ENCODE peak calls at places on chromosome 16, in eight cellular contexts. One of them, this sample, is unnamed. For H3K36me3 and H3K4me1, the result is how much of the 10 kb centered on the place peaks cover.

GRCh38 chr16:56726926-56727325 is 3.0 kb upstream of the NUP93 start:
- DNase-seq in HCT116: no peak
- DNase-seq in K562: no peak
- DNase-seq in endothelial cell of umbilical vein: no peak
- DNase-seq in hepatocyte: no peak
- DNase-seq in GM23338: no peak
- DNase-seq in astrocyte: no peak
- DNase-seq in neural progenitor cell: no peak
- DNase-seq in this sample: no peak

GRCh38 chr16:71883193-71883848 is 661 bp downstream of the ZNF821 start:
- DNase-seq in HCT116: no peak
- DNase-seq in K562: peak
- DNase-seq in endothelial cell of umbilical vein: peak
- DNase-seq in hepatocyte: peak
- DNase-seq in GM23338: peak
- DNase-seq in astrocyte: no peak
- DNase-seq in neural progenitor cell: no peak
- DNase-seq in this sample: peak

GRCh38 chr16:47395733-47396503 is 64.9 kb downstream of the ITFG1 start:
- DNase-seq in HCT116: no peak
- DNase-seq in K562: no peak
- DNase-seq in endothelial cell of umbilical vein: no peak
- DNase-seq in hepatocyte: no peak
- DNase-seq in GM23338: no peak
- DNase-seq in astrocyte: no peak
- DNase-seq in neural progenitor cell: no peak
- DNase-seq in this sample: no peak

GRCh38 chr16:12318661-12319463 is 342.3 kb downstream of the SNX29 start:
- DNase-seq in HCT116: no peak
- DNase-seq in K562: no peak
- DNase-seq in endothelial cell of umbilical vein: no peak
- DNase-seq in hepatocyte: no peak
- DNase-seq in GM23338: no peak
- DNase-seq in astrocyte: no peak
- DNase-seq in neural progenitor cell: no peak
- DNase-seq in this sample: no peak

GRCh38 chr16:54027126-54027922 is 259.3 kb downstream of the IRX3 start:
- DNase-seq in HCT116: no peak
- DNase-seq in K562: no peak
- DNase-seq in endothelial cell of umbilical vein: peak
- DNase-seq in hepatocyte: no peak
- DNase-seq in GM23338: no peak
- DNase-seq in astrocyte: peak
- DNase-seq in neural progenitor cell: no peak
- DNase-seq in this sample: no peak

GRCh38 chr16:70151941-70152509 is 21.6 kb upstream of the CLEC18C start:
- DNase-seq in HCT116: no peak
- DNase-seq in K562: peak
- DNase-seq in endothelial cell of umbilical vein: no peak
- DNase-seq in hepatocyte: peak
- DNase-seq in GM23338: no peak
- DNase-seq in astrocyte: no peak
- DNase-seq in neural progenitor cell: no peak
- DNase-seq in this sample: no peak

GRCh38 chr16:61500851-61501250 is 535.4 kb downstream of the CDH8 start:
- DNase-seq in HCT116: no peak
- DNase-seq in K562: no peak
- DNase-seq in endothelial cell of umbilical vein: no peak
- DNase-seq in hepatocyte: no peak
- DNase-seq in GM23338: no peak
- DNase-seq in astrocyte: no peak
- DNase-seq in neural progenitor cell: no peak
- DNase-seq in this sample: no peak

GRCh38 chr16:74320707-74321106 is 24.1 kb downstream of the PSMD7 start:
- DNase-seq in HCT116: no peak
- DNase-seq in K562: no peak
- DNase-seq in endothelial cell of umbilical vein: no peak
- DNase-seq in hepatocyte: no peak
- DNase-seq in GM23338: no peak
- DNase-seq in astrocyte: no peak
- DNase-seq in neural progenitor cell: no peak
- DNase-seq in this sample: no peak

GRCh38 chr16:50021509-50021908 is 3.5 kb upstream of the CNEP1R1 start:
- DNase-seq in HCT116: no peak
- DNase-seq in K562: no peak
- DNase-seq in endothelial cell of umbilical vein: no peak
- DNase-seq in hepatocyte: peak
- DNase-seq in GM23338: peak
- DNase-seq in astrocyte: no peak
- DNase-seq in neural progenitor cell: peak
- DNase-seq in this sample: no peak

GRCh38 chr16:49706620-49707355 is 149.1 kb downstream of the ZNF423 start:
- DNase-seq in HCT116: no peak
- DNase-seq in K562: no peak
- DNase-seq in endothelial cell of umbilical vein: no peak
- DNase-seq in hepatocyte: no peak
- DNase-seq in GM23338: no peak
- DNase-seq in astrocyte: no peak
- DNase-seq in neural progenitor cell: no peak
- DNase-seq in this sample: no peak

GRCh38 chr16:71853413-71853812 is 7.6 kb downstream of the ATXN1L start:
- DNase-seq in HCT116: no peak
- DNase-seq in K562: no peak
- DNase-seq in endothelial cell of umbilical vein: no peak
- DNase-seq in hepatocyte: no peak
- DNase-seq in GM23338: no peak
- DNase-seq in astrocyte: no peak
- DNase-seq in neural progenitor cell: no peak
- DNase-seq in this sample: no peak

GRCh38 chr16:51816929-51817328 is 665.9 kb upstream of the SALL1 start:
- DNase-seq in HCT116: no peak
- DNase-seq in K562: no peak
- DNase-seq in endothelial cell of umbilical vein: no peak
- DNase-seq in hepatocyte: no peak
- DNase-seq in GM23338: no peak
- DNase-seq in astrocyte: peak
- DNase-seq in neural progenitor cell: no peak
- DNase-seq in this sample: no peak

GRCh38 chr16:50441758-50442157 is 73.0 kb upstream of the BRD7 start:
- DNase-seq in HCT116: no peak
- DNase-seq in K562: no peak
- DNase-seq in endothelial cell of umbilical vein: no peak
- DNase-seq in hepatocyte: no peak
- DNase-seq in GM23338: peak
- DNase-seq in astrocyte: no peak
- DNase-seq in neural progenitor cell: no peak
- DNase-seq in this sample: peak

GRCh38 chr16:51049678-51050378 is 101.2 kb downstream of the SALL1 start:
- DNase-seq in HCT116: no peak
- DNase-seq in K562: peak
- DNase-seq in endothelial cell of umbilical vein: no peak
- DNase-seq in hepatocyte: no peak
- DNase-seq in GM23338: peak
- DNase-seq in astrocyte: no peak
- DNase-seq in neural progenitor cell: no peak
- DNase-seq in this sample: no peak

GRCh38 chr16:68416057-68417046 is 32.0 kb downstream of the SMPD3 start:
- DNase-seq in HCT116: no peak
- DNase-seq in K562: no peak
- DNase-seq in endothelial cell of umbilical vein: no peak
- DNase-seq in hepatocyte: peak
- DNase-seq in GM23338: no peak
- DNase-seq in astrocyte: no peak
- DNase-seq in neural progenitor cell: no peak
- DNase-seq in this sample: peak

GRCh38 chr16:59259074-59259963 is 525.2 kb upstream of the GOT2 start:
- DNase-seq in HCT116: no peak
- DNase-seq in K562: no peak
- DNase-seq in endothelial cell of umbilical vein: no peak
- DNase-seq in hepatocyte: no peak
- DNase-seq in GM23338: no peak
- DNase-seq in astrocyte: peak
- DNase-seq in neural progenitor cell: no peak
- DNase-seq in this sample: peak

DNA sequence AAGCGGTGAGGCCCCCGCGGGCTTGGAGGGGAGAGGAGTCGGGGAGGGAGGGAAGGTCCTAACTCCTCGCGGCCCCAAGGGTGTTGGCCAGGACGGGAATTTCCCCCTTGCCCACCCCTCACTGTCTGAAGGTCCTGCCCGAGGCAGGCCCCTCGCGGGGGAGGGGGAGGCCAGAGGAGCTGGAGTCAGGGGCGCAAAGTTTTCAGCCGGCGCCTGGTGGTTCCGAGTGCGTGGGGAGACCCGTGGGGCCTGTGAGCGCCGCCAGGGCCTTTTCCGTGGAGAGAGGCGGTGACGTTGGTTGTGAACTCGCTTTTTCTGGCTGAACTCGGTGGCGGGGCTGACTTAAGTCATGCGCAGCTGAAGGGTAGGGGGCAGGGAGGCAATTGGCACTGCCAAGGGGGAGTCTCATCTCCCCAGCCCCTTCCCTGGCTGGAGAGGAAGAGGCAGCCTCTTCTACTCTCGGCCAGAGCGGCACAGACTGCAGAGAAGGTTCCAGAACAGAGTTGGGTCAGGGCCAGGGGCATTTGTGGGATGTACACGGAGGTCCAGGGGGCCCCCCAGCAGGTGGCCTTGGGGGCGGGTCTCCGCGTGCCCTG is 1.5 kb downstream of the CACNA1H start:
- DNase-seq in HCT116: no peak
- DNase-seq in K562: no peak
- DNase-seq in endothelial cell of umbilical vein: no peak
- DNase-seq in hepatocyte: peak
- DNase-seq in GM23338: peak
- DNase-seq in astrocyte: no peak
- DNase-seq in neural progenitor cell: peak
- DNase-seq in this sample: no peak
- TF ChIP-seq EZH2 in HCT116: no peak
- TF ChIP-seq EZH2 in K562: no peak
- TF ChIP-seq EZH2 in endothelial cell of umbilical vein: peak
- TF ChIP-seq EZH2 in hepatocyte: no peak
- TF ChIP-seq EZH2 in GM23338: no peak
- TF ChIP-seq EZH2 in astrocyte: peak
- TF ChIP-seq EZH2 in neural progenitor cell: no peak
- TF ChIP-seq EZH2 in this sample: no peak

DNA sequence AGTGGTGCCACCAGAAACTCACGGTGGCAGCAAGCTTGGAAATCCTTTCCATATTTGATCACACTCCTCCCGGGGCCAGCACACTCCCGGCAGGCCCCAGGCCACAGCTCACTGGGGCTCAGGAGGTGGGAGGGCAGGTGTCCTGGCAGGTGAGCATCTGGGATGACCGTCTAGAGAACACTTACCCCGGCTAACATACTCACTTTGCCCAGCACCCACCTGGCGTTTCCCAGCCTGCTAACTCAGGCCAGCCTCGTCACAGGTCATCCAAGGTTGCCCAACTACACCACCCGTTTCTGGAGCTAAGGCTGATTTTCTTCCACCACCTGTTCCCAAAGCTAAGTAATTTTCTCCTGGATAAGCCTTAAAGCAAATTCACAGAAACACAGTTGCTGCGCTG is 24.9 kb downstream of the FBXO31 start:
- DNase-seq in HCT116: no peak
- DNase-seq in K562: no peak
- DNase-seq in endothelial cell of umbilical vein: no peak
- DNase-seq in hepatocyte: no peak
- DNase-seq in GM23338: no peak
- DNase-seq in astrocyte: no peak
- DNase-seq in neural progenitor cell: no peak
- DNase-seq in this sample: no peak
- H3K36me3 ChIP-seq in HCT116: under half
- H3K36me3 ChIP-seq in K562: half or more
- H3K36me3 ChIP-seq in endothelial cell of umbilical vein: under half
- H3K36me3 ChIP-seq in hepatocyte: under half
- H3K36me3 ChIP-seq in GM23338: under half
- H3K36me3 ChIP-seq in astrocyte: under half
- H3K36me3 ChIP-seq in neural progenitor cell: under half
- H3K36me3 ChIP-seq in this sample: half or more

DNA sequence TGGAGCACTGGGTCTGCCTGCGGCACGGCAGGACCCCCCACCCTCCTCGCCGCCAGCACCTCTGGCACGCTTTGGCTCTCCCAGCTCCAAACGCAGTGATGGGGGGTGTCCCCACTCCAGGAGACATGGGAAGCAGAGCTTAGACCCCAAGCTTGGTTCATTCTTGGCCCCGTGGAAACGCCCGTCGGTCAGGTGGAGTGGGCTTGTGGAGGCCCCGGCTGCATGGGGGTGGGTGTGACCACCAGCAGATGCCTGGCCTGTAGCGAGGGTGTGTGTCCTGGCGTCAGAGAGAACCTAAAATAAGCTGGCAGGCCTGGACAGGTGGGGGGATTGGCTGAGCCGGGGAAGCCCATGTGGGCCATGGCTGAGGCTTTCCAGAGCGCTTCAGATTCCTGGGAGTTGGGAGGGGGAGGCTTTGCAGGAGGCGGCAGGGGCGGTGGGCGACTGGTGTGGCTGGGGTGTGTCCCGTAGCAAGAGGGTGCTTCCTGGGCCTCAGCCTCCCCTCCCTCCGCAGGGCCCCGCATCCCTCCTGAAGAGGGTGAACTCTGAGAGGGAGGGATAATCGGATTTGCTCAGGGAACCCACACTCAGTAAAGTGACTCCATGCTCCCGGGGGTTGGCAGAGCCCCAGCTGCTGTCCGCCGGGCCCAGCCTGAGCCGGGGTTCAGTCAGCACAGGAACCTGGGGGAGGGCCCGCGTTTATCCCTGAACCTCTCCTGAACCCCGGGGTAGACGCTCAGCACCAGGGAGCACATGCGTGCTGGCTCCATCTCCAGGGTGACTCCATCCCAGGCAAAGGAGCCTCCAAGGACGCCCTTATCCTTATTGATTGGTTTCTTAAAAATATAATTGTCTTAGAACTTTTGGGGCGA is 3.4 kb downstream of the CACNA1H start:
- DNase-seq in HCT116: no peak
- DNase-seq in K562: no peak
- DNase-seq in endothelial cell of umbilical vein: no peak
- DNase-seq in hepatocyte: no peak
- DNase-seq in GM23338: no peak
- DNase-seq in astrocyte: no peak
- DNase-seq in neural progenitor cell: no peak
- DNase-seq in this sample: no peak
- H3K4me1 ChIP-seq in HCT116: under half
- H3K4me1 ChIP-seq in K562: half or more
- H3K4me1 ChIP-seq in endothelial cell of umbilical vein: under half
- H3K4me1 ChIP-seq in hepatocyte: under half
- H3K4me1 ChIP-seq in GM23338: under half
- H3K4me1 ChIP-seq in astrocyte: under half
- H3K4me1 ChIP-seq in neural progenitor cell: under half
- H3K4me1 ChIP-seq in this sample: under half

DNA sequence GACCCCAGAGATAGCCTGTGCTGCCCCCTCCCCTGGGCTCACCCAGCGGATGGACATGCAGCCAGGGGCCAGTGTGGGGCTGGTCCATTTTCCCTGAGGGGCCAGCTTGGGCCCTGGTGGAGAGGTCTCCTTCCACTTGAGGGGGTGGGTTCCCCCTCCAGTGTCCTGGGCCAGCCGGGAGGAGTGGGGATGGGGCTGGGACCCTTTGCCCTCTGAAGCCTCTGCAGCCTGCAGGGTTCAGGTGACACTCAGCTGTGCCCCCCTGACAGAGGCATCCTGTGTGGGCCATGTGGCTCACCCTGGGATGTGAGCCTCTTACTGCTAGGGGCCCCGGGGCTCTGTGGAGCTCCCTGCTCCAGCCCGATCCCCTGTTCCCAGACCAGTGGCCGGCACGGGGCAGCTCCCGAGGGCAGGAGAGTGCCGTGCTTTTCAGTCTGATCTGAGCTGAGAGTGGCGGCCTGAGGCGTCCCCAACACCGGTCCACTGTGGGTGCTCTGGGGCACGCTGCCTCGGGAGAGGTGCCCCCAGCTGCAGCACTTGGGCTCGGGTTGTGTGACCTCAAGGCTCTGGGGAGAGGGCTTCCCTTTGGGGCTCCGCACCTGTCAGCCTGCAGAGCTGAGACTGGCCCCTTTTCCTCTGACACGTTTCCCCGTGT is 427 bp upstream of the GNG13 start:
- DNase-seq in HCT116: no peak
- DNase-seq in K562: no peak
- DNase-seq in endothelial cell of umbilical vein: no peak
- DNase-seq in hepatocyte: no peak
- DNase-seq in GM23338: no peak
- DNase-seq in astrocyte: no peak
- DNase-seq in neural progenitor cell: no peak
- DNase-seq in this sample: no peak
- TF ChIP-seq EZH2 in HCT116: no peak
- TF ChIP-seq EZH2 in K562: no peak
- TF ChIP-seq EZH2 in endothelial cell of umbilical vein: peak
- TF ChIP-seq EZH2 in hepatocyte: no peak
- TF ChIP-seq EZH2 in GM23338: no peak
- TF ChIP-seq EZH2 in astrocyte: peak
- TF ChIP-seq EZH2 in neural progenitor cell: no peak
- TF ChIP-seq EZH2 in this sample: no peak

This sample was measured in DND-41.